ENCODE peak calls at places on chromosomes 16 and 17, in ten cellular contexts. U is fibroblast of lung, N is esophagus squamous epithelium, A is omental fat pad, Q is PC-3, S is astrocyte of the spinal cord, H is BJ, G is foreskin fibroblast, K is Calu3, V is upper lobe of right lung. M is an unnamed sample.

GRCh38 chr17:30600830-30601494 is 123.8 kb downstream of the GOSR1 start:
- DNase-seq in U (peak; percentile 22), N (no peak), A (no peak), Q (peak; percentile 9), S (peak; percentile 22), H (no peak), G (no peak), K (no peak), V (peak; percentile 74), M (no peak)

GRCh38 chr17:77439382-77440013 is 298.7 kb downstream of the SEC14L1 start:
- DNase-seq in U (no peak), N (no peak), A (no peak), Q (no peak), S (no peak), H (no peak), G (peak; percentile 49), K (no peak), V (no peak), M (no peak)

GRCh38 chr17:76139801-76140660 is 1.0 kb downstream of the FOXJ1 start:
- DNase-seq in U (no peak), N (no peak), A (no peak), Q (no peak), S (no peak), H (no peak), G (no peak), K (no peak), V (peak; percentile 77), M (no peak)

GRCh38 chr17:2122641-2123302 is 67.9 kb downstream of the HIC1 start:
- DNase-seq in U (peak; percentile 91), N (no peak), A (no peak), Q (no peak), S (peak; percentile 86), H (no peak), G (no peak), K (no peak), V (peak; percentile 83), M (peak; percentile 54)

GRCh38 chr16:25966172-25967097 is 274.7 kb downstream of the HS3ST4 start:
- DNase-seq in U (no peak), N (no peak), A (no peak), Q (no peak), S (no peak), H (no peak), G (no peak), K (no peak), V (no peak), M (no peak)

GRCh38 chr16:71426880-71427615 is 14.8 kb downstream of the TLE7 start:
- DNase-seq in U (no peak), N (no peak), A (no peak), Q (no peak), S (no peak), H (no peak), G (no peak), K (no peak), V (no peak), M (no peak)

GRCh38 chr17:27237890-27238289 is 56.0 kb upstream of the WSB1 start:
- DNase-seq in U (no peak), N (no peak), A (no peak), Q (no peak), S (no peak), H (no peak), G (no peak), K (no peak), V (no peak), M (no peak)

GRCh38 chr17:8264836-8265542 is 15.9 kb downstream of the PFAS start:
- DNase-seq in U (no peak), N (no peak), A (no peak), Q (no peak), S (no peak), H (no peak), G (no peak), K (no peak), V (no peak), M (no peak)

GRCh38 chr17:34081269-34081668 is 173.8 kb upstream of the CCL2 start:
- DNase-seq in U (no peak), N (no peak), A (no peak), Q (peak; percentile 25), S (no peak), H (no peak), G (no peak), K (peak; percentile 16), V (no peak), M (no peak)

GRCh38 chr17:13508916-13509315 is 92.8 kb downstream of the HS3ST3A1 start:
- DNase-seq in U (peak; percentile 42), N (no peak), A (no peak), Q (no peak), S (no peak), H (no peak), G (no peak), K (no peak), V (no peak), M (no peak)

GRCh38 chr16:67022531-67023214 is 6.3 kb upstream of the CBFB start:
- DNase-seq in U (no peak), N (no peak), A (no peak), Q (peak; percentile 56), S (peak; percentile 14), H (no peak), G (no peak), K (no peak), V (no peak), M (no peak)

GRCh38 chr16:28912558-28912957 is 12.5 kb downstream of the RABEP2 start:
- DNase-seq in U (no peak), N (no peak), A (no peak), Q (no peak), S (no peak), H (no peak), G (no peak), K (no peak), V (no peak), M (no peak)

GRCh38 chr17:3843935-3844516 is 2.0 kb downstream of the NCBP3 start:
- DNase-seq in U (peak; percentile 23), N (no peak), A (no peak), Q (peak; percentile 63), S (peak; percentile 14), H (no peak), G (no peak), K (peak; percentile 63), V (no peak), M (no peak)

GRCh38 chr16:31200821-31201510 is 1.6 kb downstream of the PYCARD start:
- DNase-seq in U (peak; percentile 39), N (no peak), A (no peak), Q (peak; percentile 50), S (no peak), H (no peak), G (peak; percentile 55), K (peak; percentile 37), V (no peak), M (no peak)

GRCh38 chr17:43846221-43846712 is 709 bp upstream of the CD300LG start:
- DNase-seq in U (peak; percentile 70), N (no peak), A (peak; percentile 90), Q (peak; percentile 90), S (peak; percentile 63), H (no peak), G (peak; percentile 47), K (peak; percentile 97), V (peak; percentile 92), M (peak; percentile 81)

GRCh38 chr17:15659663-15660062 is 24.4 kb downstream of the TRIM16 start:
- DNase-seq in U (no peak), N (no peak), A (no peak), Q (peak; percentile 97), S (no peak), H (no peak), G (no peak), K (peak; percentile 71), V (peak; percentile 68), M (no peak)

GRCh38 chr17:5031365-5032082 is 3.7 kb downstream of the SLC52A1 start:
- DNase-seq in U (peak; percentile 74), N (no peak), A (peak; percentile 79), Q (peak; percentile 78), S (peak; percentile 70), H (no peak), G (peak; percentile 61), K (peak; percentile 71), V (peak; percentile 92), M (peak; percentile 75)

GRCh38 chr16:1564325-1564724 is 30.9 kb downstream of the TMEM204 start:
- DNase-seq in U (no peak), N (no peak), A (no peak), Q (no peak), S (no peak), H (no peak), G (no peak), K (peak; percentile 34), V (no peak), M (no peak)
- TF ChIP-seq CTCF in U (no peak), N (no peak), A (no peak), Q (peak; percentile 35), S (peak; percentile 17), H (peak; percentile 29), G (no peak), K (no peak), V (peak; percentile 27), M (no peak)

GRCh38 chr17:48791128-48792032 is 25.6 kb downstream of the TTLL6 start:
- DNase-seq in U (peak; percentile 85), N (no peak), A (peak; percentile 75), Q (peak; percentile 99), S (peak; percentile 82), H (peak; percentile 35), G (peak; percentile 69), K (peak; percentile 95), V (peak; percentile 68), M (peak; percentile 48)
- TF ChIP-seq CTCF in U (peak; percentile 88), N (peak; percentile 64), A (no peak), Q (peak; percentile 98), S (peak; percentile 90), H (peak; percentile 89), G (peak; percentile 92), K (peak; percentile 82), V (peak; percentile 74), M (peak; percentile 64)

DNA sequence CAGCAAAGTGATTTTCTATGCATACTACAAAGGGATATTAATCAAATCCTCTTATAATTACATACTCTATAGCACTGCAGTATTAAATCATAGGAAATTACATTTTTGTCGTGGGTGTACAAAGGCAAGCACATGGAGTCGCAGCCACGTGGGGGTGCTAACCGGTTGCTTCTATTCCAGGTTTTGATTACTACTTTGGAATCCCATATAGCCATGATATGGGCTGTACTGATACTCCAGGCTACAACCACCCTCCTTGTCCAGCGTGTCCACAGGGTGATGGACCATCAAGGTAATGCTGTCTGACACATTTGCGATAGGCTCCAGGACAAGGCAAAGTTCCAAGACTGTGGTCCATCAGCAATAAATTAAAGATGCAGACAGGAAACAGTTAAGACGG is 60.1 kb downstream of the ARSG start:
- DNase-seq in U (peak; percentile 28), N (no peak), A (no peak), Q (peak; percentile 19), S (no peak), H (no peak), G (peak; percentile 28), K (no peak), V (no peak), M (no peak)
- TF ChIP-seq CTCF in U (no peak), N (no peak), A (no peak), Q (peak; percentile 52), S (no peak), H (peak; percentile 44), G (peak; percentile 27), K (no peak), V (peak; percentile 6), M (no peak)

DNA sequence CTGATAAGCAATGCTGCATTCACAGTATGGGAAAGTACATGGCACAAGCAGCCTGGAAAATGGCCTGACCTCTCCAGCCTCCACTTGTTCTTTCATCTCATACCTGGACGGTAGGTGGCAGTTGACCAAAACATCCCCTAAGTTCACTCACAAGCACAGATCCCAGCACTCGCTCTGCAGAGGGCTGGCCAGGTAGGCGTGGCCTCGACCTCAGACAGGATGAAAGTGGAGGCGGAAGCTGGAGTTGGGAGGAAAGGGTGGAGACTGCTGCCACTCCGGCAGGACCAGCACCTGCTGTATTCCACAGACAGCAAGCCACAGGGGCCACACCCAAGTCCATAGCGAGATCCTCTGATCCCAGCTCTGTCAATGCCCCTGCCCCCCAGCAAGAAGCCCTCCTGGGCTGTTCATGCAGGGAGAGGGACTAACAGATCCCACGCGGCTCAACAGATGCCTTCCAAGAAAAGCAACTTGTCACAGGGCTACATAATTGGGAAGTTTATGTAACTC is 31.3 kb downstream of the ZCCHC14 start:
- DNase-seq in U (no peak), N (no peak), A (no peak), Q (peak; percentile 95), S (peak; percentile 29), H (no peak), G (no peak), K (peak; percentile 97), V (peak; percentile 94), M (no peak)
- TF ChIP-seq CTCF in U (no peak), N (peak; percentile 50), A (no peak), Q (peak; percentile 64), S (no peak), H (no peak), G (no peak), K (peak; percentile 58), V (peak; percentile 39), M (no peak)